ENCODE peak calls at places on chromosome 10, in eight cellular contexts. B is A549, C is endothelial cell of umbilical vein, I is Peyer's patch, E is heart left ventricle, S is transverse colon, V is gastrocnemius medialis, Q is body of pancreas. X is an unnamed sample.

GRCh38 chr10:28558923-28559508 is 26.1 kb downstream of the WAC start:
- DNase-seq in S (no peak), E (no peak), C (no peak), I (no peak), Q (no peak), B (no peak), V (no peak), X (no peak)

GRCh38 chr10:73159038-73159648 is 8.7 kb downstream of the ECD start:
- DNase-seq in V (peak), E (peak), B (peak), C (peak), Q (peak), S (peak), I (peak), X (no peak)

GRCh38 chr10:124025638-124026336 is 67.6 kb downstream of the CHST15 start:
- DNase-seq in S (no peak), V (no peak), C (peak), B (no peak), E (peak), Q (no peak), I (peak), X (no peak)

GRCh38 chr10:18334116-18334867 is 194.1 kb downstream of the CACNB2 start:
- DNase-seq in S (no peak), V (no peak), I (no peak), B (no peak), C (no peak), Q (no peak), E (no peak), X (no peak)

GRCh38 chr10:129332476-129332875 is 134.6 kb upstream of the MGMT start:
- DNase-seq in E (no peak), B (no peak), I (no peak), S (no peak), Q (no peak), C (peak), V (no peak), X (no peak)

GRCh38 chr10:113438660-113439059 is 114.2 kb upstream of the HABP2 start:
- DNase-seq in B (no peak), S (no peak), Q (no peak), I (no peak), V (no peak), C (no peak), E (no peak), X (no peak)

GRCh38 chr10:120732643-120733313 is 118.4 kb upstream of the WDR11 start:
- DNase-seq in Q (no peak), C (peak), V (no peak), E (no peak), I (no peak), B (no peak), S (no peak), X (no peak)

GRCh38 chr10:36534471-36535002 is 590.9 kb upstream of the ANKRD30A start:
- DNase-seq in V (no peak), E (no peak), Q (no peak), C (peak), I (peak), B (peak), S (no peak), X (no peak)

GRCh38 chr10:109403551-109403950 is 519.8 kb downstream of the XPNPEP1 start:
- DNase-seq in Q (no peak), I (no peak), B (no peak), S (no peak), V (no peak), E (no peak), C (no peak), X (no peak)

GRCh38 chr10:114403545-114404161 is 649 bp downstream of the AFAP1L2 start:
- DNase-seq in I (no peak), E (no peak), B (peak), S (peak), C (no peak), Q (peak), V (no peak), X (no peak)

GRCh38 chr10:94173594-94173993 is 179.9 kb downstream of the PLCE1 start:
- DNase-seq in S (no peak), C (no peak), E (no peak), Q (no peak), V (no peak), B (no peak), I (no peak), X (no peak)

GRCh38 chr10:11521860-11522259 is 89.6 kb downstream of the USP6NL start:
- DNase-seq in I (no peak), B (no peak), S (no peak), E (no peak), Q (no peak), C (no peak), V (no peak), X (no peak)

GRCh38 chr10:3813986-3814831 is 29.2 kb upstream of the KLF6 start:
- DNase-seq in B (no peak), S (no peak), I (no peak), V (no peak), Q (no peak), C (no peak), E (no peak), X (no peak)

GRCh38 chr10:62560207-62560819 is 186.1 kb downstream of the ZNF365 start:
- DNase-seq in E (peak), I (no peak), S (peak), C (no peak), V (peak), Q (no peak), B (no peak), X (no peak)

GRCh38 chr10:68096913-68097509 is 12.3 kb upstream of the MYPN start:
- DNase-seq in E (peak), S (peak), Q (peak), C (peak), B (peak), I (no peak), V (peak), X (no peak)

GRCh38 chr10:132375795-132376297 is 21.2 kb upstream of the PWWP2B start:
- DNase-seq in I (no peak), V (no peak), B (no peak), S (no peak), C (no peak), E (no peak), Q (peak), X (no peak)

GRCh38 chr10:86068532-86069337 is 297.9 kb downstream of the GRID1 start:
- DNase-seq in C (no peak), S (no peak), B (no peak), I (no peak), Q (peak), E (no peak), V (no peak), X (no peak)

GRCh38 chr10:90204131-90204955 is 503.0 kb downstream of the KIF20B start:
- DNase-seq in V (no peak), I (no peak), S (no peak), B (no peak), E (no peak), Q (no peak), C (no peak), X (no peak)

GRCh38 chr10:234708-235406 is 99.6 kb downstream of the ZMYND11 start:
- DNase-seq in E (no peak), V (no peak), I (no peak), C (no peak), B (no peak), Q (no peak), S (no peak), X (no peak)

GRCh38 chr10:13877154-13877909 is 290.6 kb downstream of the PRPF18 start:
- DNase-seq in Q (peak), C (no peak), S (no peak), E (no peak), V (peak), I (no peak), B (no peak), X (no peak)

GRCh38 chr10:58932126-58932525 is 244.3 kb upstream of the PHYHIPL start:
- DNase-seq in I (no peak), S (no peak), V (no peak), E (no peak), C (no peak), Q (no peak), B (no peak), X (no peak)

GRCh38 chr10:74297389-74298080 is 146.5 kb downstream of the ADK start:
- DNase-seq in S (no peak), Q (no peak), C (no peak), E (no peak), V (no peak), B (no peak), I (no peak), X (no peak)

GRCh38 chr10:71888248-71888622 is 37.2 kb upstream of the PSAP start:
- DNase-seq in B (no peak), S (no peak), I (no peak), V (no peak), Q (no peak), E (no peak), C (no peak), X (no peak)

DNA sequence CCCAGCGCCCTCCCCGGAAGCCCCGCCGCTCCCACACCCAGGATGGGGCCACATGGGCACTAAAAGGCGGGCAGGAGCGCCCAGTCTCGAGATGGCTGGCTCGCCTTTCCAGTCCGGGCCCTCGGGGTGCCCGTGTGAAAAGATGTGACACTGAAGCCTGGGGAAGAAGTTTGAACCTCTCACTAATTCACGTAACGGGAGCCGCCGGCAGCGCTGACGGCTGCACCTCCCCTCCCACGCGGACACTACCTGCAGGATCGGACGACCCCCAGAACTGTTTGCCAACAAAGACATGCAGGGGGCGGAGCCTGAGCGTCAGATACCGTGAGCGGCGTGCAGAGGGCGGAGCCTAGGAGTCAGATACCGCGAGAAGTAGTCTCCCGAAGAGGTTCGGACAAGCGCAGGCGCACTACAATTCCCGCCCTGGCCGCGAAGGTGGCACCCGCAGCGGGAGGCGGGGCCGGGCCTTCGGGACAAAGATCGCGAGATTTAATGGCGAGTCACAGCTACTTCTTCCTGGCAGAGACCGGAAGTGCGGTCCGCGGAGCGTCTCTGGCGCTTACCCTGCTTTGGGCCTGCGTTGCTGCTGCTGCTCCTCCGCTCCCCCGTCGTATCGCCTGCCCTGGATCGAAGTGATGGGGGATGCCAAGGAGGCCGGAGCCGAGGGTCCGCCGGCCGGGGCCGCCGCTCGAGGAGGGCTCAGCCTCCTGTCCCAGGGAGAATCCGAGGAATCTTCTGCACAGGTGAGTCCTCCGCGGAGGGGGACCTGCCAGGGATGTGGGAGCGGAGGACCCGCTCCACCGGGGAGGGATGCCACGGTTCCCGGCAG is at the start of gene EDRF1:
- DNase-seq in E (peak), I (peak), Q (peak), B (peak), V (peak), C (peak), S (peak), X (peak)
- TF ChIP-seq POLR2A in E (no peak), I (peak), Q (peak), B (peak), V (peak), C (peak), S (peak), X (peak)

GRCh38 chr10:126673565-126673964 is 3.1 kb upstream of the C10orf90 start:
- DNase-seq in I (no peak), S (no peak), B (no peak), Q (no peak), E (no peak), C (no peak), V (no peak), X (no peak)

GRCh38 chr10:126669188-126669587 is 1.3 kb downstream of the C10orf90 start:
- DNase-seq in I (no peak), V (no peak), E (no peak), Q (no peak), B (no peak), C (no peak), S (no peak), X (no peak)

GRCh38 chr10:126670886-126671285 is 393 bp upstream of the C10orf90 start:
- DNase-seq in B (no peak), C (no peak), V (no peak), I (no peak), Q (no peak), S (no peak), E (no peak), X (no peak)

GRCh38 chr10:126670056-126670743 is at the start of gene C10orf90:
- DNase-seq in C (no peak), Q (no peak), E (no peak), V (no peak), S (no peak), B (no peak), I (no peak), X (no peak)

DNA sequence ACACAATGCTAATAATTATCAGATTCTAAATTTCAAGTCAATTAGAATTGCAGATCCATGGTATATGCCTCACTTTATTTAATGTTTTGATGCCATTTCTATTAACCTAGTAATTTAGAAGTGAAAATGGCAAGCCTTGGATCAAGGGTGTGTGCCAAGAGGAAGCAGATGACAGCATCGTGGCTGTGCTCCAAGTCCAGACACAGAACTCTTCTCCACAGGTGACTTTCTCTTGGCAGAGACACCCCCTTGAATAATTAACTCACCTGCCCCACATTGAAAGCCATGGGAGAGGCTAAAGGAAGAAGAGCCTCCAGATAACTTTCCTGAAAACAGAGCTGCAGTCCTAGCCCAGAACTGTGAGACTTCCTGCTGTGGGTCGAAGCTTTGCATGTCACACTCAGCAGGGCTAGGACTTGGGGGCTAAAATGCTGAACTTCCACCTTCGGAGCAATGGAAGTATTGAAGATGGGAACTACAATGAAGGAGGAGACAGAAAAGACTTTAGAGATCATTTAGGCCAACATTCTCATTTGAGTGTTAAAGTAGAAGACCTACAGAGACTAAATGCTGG is 996 bp upstream of the C10orf90 start:
- DNase-seq in S (no peak), C (no peak), Q (peak), E (no peak), I (no peak), B (no peak), V (no peak), X (no peak)
- H3K27ac ChIP-seq in S (no peak), C (no peak), Q (no peak), E (no peak), I (no peak), B (no peak), V (no peak), X (no peak)

GRCh38 chr10:97465982-97466381 is 20.0 kb downstream of the ZDHHC16 start:
- DNase-seq in I (no peak), Q (no peak), V (no peak), S (no peak), B (no peak), E (no peak), C (no peak), X (no peak)

GRCh38 chr10:97466755-97467154 is 20.8 kb downstream of the ZDHHC16 start:
- DNase-seq in V (no peak), S (no peak), C (no peak), E (no peak), I (no peak), B (no peak), Q (no peak), X (no peak)

GRCh38 chr10:97464226-97464625 is 18.3 kb downstream of the ZDHHC16 start:
- DNase-seq in S (no peak), C (peak), I (no peak), V (no peak), E (no peak), Q (no peak), B (no peak), X (no peak)

GRCh38 chr10:97463363-97464132 is 17.6 kb downstream of the ZDHHC16 start:
- DNase-seq in S (peak), E (peak), V (peak), Q (peak), I (no peak), C (peak), B (peak), X (peak)

DNA sequence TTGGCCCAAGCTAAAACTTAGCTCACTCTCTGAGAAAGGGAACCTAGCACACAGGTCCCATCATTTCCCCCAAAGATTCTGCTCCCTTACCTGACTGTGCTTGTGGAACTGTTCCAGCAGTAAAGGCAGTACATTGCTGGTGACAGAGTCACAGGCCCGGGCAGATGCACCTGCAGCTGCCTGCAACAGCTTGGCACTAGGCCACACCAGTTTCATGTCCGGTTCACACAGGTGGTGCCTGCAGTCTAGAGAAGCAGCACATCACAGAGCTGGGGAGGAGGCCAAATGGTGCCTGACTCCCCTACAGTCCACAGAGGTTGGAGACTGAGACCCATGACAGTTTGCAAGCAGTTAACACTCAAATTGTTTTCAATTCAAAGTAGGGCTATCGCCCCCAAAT is 22.2 kb downstream of the ZDHHC16 start:
- DNase-seq in E (no peak), V (no peak), S (peak), C (no peak), I (no peak), Q (no peak), B (no peak), X (peak)
- TF ChIP-seq POLR2A in E (no peak), V (no peak), S (no peak), C (no peak), I (no peak), Q (no peak), B (no peak), X (no peak)

GRCh38 chr10:107163904-107164861 is at the start of gene SORCS1:
- DNase-seq in E (no peak), B (no peak), S (peak), V (no peak), I (no peak), Q (peak), C (no peak), X (peak)

GRCh38 chr10:107160866-107161265 is 3.6 kb downstream of the SORCS1 start:
- DNase-seq in Q (no peak), E (no peak), I (no peak), B (no peak), V (no peak), S (no peak), C (no peak), X (no peak)

GRCh38 chr10:107165007-107165406 is 501 bp upstream of the SORCS1 start:
- DNase-seq in E (no peak), Q (peak), C (no peak), V (no peak), B (no peak), I (no peak), S (no peak), X (no peak)

GRCh38 chr10:107166378-107166777 is 1.9 kb upstream of the SORCS1 start:
- DNase-seq in B (no peak), Q (no peak), S (no peak), E (no peak), I (no peak), V (no peak), C (no peak), X (no peak)

GRCh38 chr10:107163086-107163880 is 1.2 kb downstream of the SORCS1 start:
- DNase-seq in V (no peak), I (no peak), E (no peak), C (no peak), Q (peak), S (no peak), B (no peak), X (no peak)
- H3K27ac ChIP-seq in V (no peak), I (no peak), E (no peak), C (no peak), Q (no peak), S (peak), B (no peak), X (no peak)

GRCh38 chr10:84152769-84153168 is 13.5 kb downstream of the GHITM start:
- DNase-seq in I (no peak), S (no peak), E (no peak), C (no peak), B (no peak), Q (no peak), V (no peak), X (no peak)

GRCh38 chr10:84156768-84157167 is 16.8 kb upstream of the GPR15LG start:
- DNase-seq in B (no peak), Q (no peak), V (no peak), C (no peak), I (no peak), E (no peak), S (no peak), X (no peak)

GRCh38 chr10:84156009-84156408 is 16.7 kb downstream of the GHITM start:
- DNase-seq in Q (no peak), B (no peak), S (no peak), E (no peak), C (no peak), I (no peak), V (no peak), X (no peak)

GRCh38 chr10:84158061-84158460 is 15.5 kb upstream of the GPR15LG start:
- DNase-seq in C (no peak), B (no peak), E (no peak), I (no peak), Q (no peak), S (no peak), V (no peak), X (no peak)

GRCh38 chr10:84155521-84155920 is 16.2 kb downstream of the GHITM start:
- DNase-seq in C (no peak), I (no peak), E (no peak), V (no peak), B (no peak), S (no peak), Q (no peak), X (no peak)
- TF ChIP-seq POLR2A in C (no peak), I (no peak), E (no peak), V (no peak), B (no peak), S (no peak), Q (no peak), X (no peak)

GRCh38 chr10:60808031-60808430 is 29.8 kb downstream of the CDK1 start:
- DNase-seq in V (no peak), Q (no peak), B (no peak), E (no peak), C (no peak), I (no peak), S (no peak), X (no peak)
- H3K27ac ChIP-seq in V (no peak), Q (no peak), B (no peak), E (no peak), C (no peak), I (no peak), S (no peak), X (no peak)

DNA sequence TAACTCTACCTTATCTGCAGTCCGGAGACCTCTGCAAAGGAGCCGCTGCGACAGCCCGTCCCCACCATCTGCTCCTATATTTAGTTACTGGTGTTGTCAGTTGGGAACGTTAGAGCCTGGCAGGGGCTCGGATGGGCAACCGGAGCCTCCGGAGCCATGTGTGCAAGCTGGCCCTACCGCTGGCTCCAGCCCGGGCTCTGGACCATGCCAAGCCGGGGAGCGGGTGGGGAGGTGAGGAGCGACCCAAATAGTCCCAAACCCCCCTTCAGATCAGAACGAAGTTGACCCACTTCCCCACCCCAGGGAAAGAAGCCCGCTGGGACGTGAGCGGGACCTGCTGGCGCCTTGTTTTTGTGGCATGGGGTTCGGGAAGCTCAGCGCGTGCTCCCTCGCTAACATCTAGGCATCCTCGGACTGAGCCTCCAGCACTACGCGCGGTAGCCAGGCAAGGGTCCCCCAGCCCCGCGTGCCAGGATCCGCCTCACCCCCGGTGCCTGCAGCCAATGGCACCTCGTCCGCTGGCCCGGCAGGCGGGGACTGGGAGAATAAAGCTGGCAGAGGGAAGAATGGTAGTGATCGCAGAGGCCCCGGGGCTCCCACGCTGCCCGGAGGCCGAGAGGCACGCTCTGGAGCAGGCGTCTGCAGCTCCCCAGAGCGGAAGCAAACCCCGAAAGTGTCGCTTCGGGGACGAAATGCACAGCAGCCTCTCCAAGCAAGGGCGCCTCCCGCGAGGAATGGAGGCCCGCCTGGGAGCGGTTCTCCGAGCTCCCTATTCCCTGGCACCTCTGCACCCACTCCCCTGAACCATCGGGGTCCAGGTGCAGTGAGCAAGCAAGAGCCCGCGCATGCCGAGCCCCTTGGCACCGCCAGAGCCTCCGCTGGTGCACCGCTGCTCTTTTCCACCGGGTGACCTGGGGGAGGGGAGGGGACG is 669 bp downstream of the LRRC20 start:
- DNase-seq in S (peak), C (peak), Q (peak), V (peak), E (peak), B (peak), I (peak), X (peak)
- TF ChIP-seq POLR2A in S (no peak), C (peak), Q (no peak), V (peak), E (no peak), B (no peak), I (no peak), X (no peak)

X was measured in right lobe of liver.